ENCODE peak calls at places on chromosomes 1 and 21, in nine cellular contexts. H is esophagus muscularis mucosa; K is dorsolateral prefrontal cortex; D is stomach; U is esophagus squamous epithelium; P is WTC11; B is CD8-positive, alpha-beta T cell; G is foreskin fibroblast; I is fibroblast of pulmonary artery. E is an unnamed sample.

GRCh38 chr1:162388083-162388594 is 6.6 kb downstream of the C1orf226 start:
- DNase-seq in D (no peak), H (no peak), I (no peak), B (no peak), U (no peak), P (no peak), K (no peak), G (no peak), E (no peak)

GRCh38 chr1:81349194-81349965 is 451.4 kb upstream of the ADGRL2 start:
- DNase-seq in G (no peak), H (no peak), D (no peak), B (no peak), P (no peak), I (no peak), U (no peak), K (no peak), E (no peak)

GRCh38 chr1:11458811-11459275 is 20.1 kb upstream of the DISP3 start:
- DNase-seq in H (no peak), B (no peak), G (no peak), D (peak; percentile 32), I (peak; percentile 20), P (no peak), K (peak; percentile 90), U (no peak), E (no peak)

GRCh38 chr1:225549821-225550220 is 103.1 kb downstream of the ENAH start:
- DNase-seq in P (no peak), U (no peak), G (no peak), K (no peak), D (no peak), I (no peak), H (no peak), B (no peak), E (no peak)

GRCh38 chr1:1225913-1226312 is 5.9 kb downstream of the SDF4 start:
- DNase-seq in D (peak; percentile 85), K (no peak), I (no peak), P (no peak), G (no peak), B (no peak), H (no peak), U (no peak), E (no peak)

GRCh38 chr1:207962716-207963428 is 51.9 kb upstream of the CD34 start:
- DNase-seq in D (peak; percentile 76), I (peak; percentile 36), P (peak; percentile 26), U (no peak), B (no peak), H (peak; percentile 90), G (peak; percentile 66), K (peak; percentile 39), E (no peak)

GRCh38 chr1:210352575-210352974 is 23.9 kb downstream of the HHAT start:
- DNase-seq in B (no peak), I (no peak), U (no peak), G (no peak), H (no peak), P (no peak), K (no peak), D (no peak), E (no peak)

GRCh38 chr1:55542901-55543504 is 327.8 kb upstream of the USP24 start:
- DNase-seq in D (no peak), P (no peak), U (no peak), B (no peak), K (no peak), I (peak; percentile 20), H (no peak), G (peak; percentile 53), E (no peak)

GRCh38 chr1:61081135-61081636 is 1.2 kb upstream of the NFIA start:
- DNase-seq in I (no peak), G (no peak), P (no peak), U (no peak), B (no peak), D (no peak), K (no peak), H (no peak), E (no peak)

GRCh38 chr1:86703696-86704455 is 500 bp upstream of the SH3GLB1 start:
- DNase-seq in G (no peak), U (no peak), H (peak; percentile 92), D (no peak), K (no peak), P (peak; percentile 35), B (no peak), I (no peak), E (no peak)

GRCh38 chr1:199302554-199302953 is 663.7 kb downstream of the PTPRC start:
- DNase-seq in H (no peak), I (peak; percentile 72), D (no peak), U (no peak), K (no peak), G (peak; percentile 62), B (no peak), P (no peak), E (no peak)

GRCh38 chr1:10696977-10697376 is 99.5 kb downstream of the CASZ1 start:
- DNase-seq in G (no peak), H (no peak), I (no peak), K (no peak), B (no peak), P (no peak), U (no peak), D (no peak), E (no peak)

GRCh38 chr1:30920827-30921226 is 12.3 kb upstream of the SDC3 start:
- DNase-seq in H (no peak), B (no peak), U (no peak), K (no peak), P (no peak), D (no peak), G (peak; percentile 77), I (no peak), E (no peak)

GRCh38 chr1:47031585-47031984 is 8.1 kb downstream of the CYP4X1 start:
- DNase-seq in D (no peak), P (no peak), B (no peak), H (peak; percentile 42), K (no peak), U (no peak), I (peak; percentile 53), G (no peak), E (no peak)

GRCh38 chr1:180566495-180566894 is 7.7 kb downstream of the OVAAL start:
- DNase-seq in U (no peak), P (no peak), B (no peak), K (no peak), I (no peak), D (no peak), G (no peak), H (no peak), E (no peak)

GRCh38 chr1:154943649-154944421 is 7.3 kb upstream of the PMVK start:
- DNase-seq in U (no peak), I (peak; percentile 38), G (peak; percentile 55), P (peak; percentile 68), B (no peak), D (peak; percentile 47), K (no peak), H (no peak), E (no peak)

GRCh38 chr21:33026878-33027400 is 1.2 kb downstream of the OLIG2 start:
- DNase-seq in U (no peak), I (no peak), D (no peak), B (no peak), P (no peak), G (peak; percentile 44), K (no peak), H (no peak), E (no peak)

GRCh38 chr1:162397943-162398560 is 13.9 kb downstream of the SH2D1B start:
- DNase-seq in K (no peak), G (no peak), I (no peak), U (no peak), D (no peak), P (no peak), H (no peak), B (no peak), E (no peak)

GRCh38 chr21:15309721-15310120 is 244.9 kb upstream of the NRIP1 start:
- DNase-seq in U (no peak), P (no peak), G (no peak), B (no peak), D (no peak), I (peak; percentile 59), K (no peak), H (no peak), E (no peak)

GRCh38 chr1:116457944-116458343 is 84.9 kb downstream of the ATP1A1 start:
- DNase-seq in H (peak; percentile 72), B (no peak), I (no peak), G (no peak), U (no peak), P (no peak), D (no peak), K (no peak), E (no peak)

GRCh38 chr1:116460748-116461376 is 87.8 kb downstream of the ATP1A1 start:
- DNase-seq in G (no peak), B (no peak), H (peak; percentile 60), D (no peak), I (no peak), U (no peak), K (no peak), P (no peak), E (no peak)

GRCh38 chr1:116458695-116459094 is 85.7 kb downstream of the ATP1A1 start:
- DNase-seq in G (no peak), H (peak; percentile 31), K (no peak), D (no peak), I (no peak), U (no peak), B (no peak), P (no peak), E (no peak)

GRCh38 chr1:116461723-116462122 is 88.7 kb downstream of the ATP1A1 start:
- DNase-seq in K (no peak), H (peak; percentile 53), I (no peak), U (no peak), B (no peak), D (no peak), G (no peak), P (no peak), E (no peak)

GRCh38 chr1:116460261-116460660 is 87.2 kb downstream of the ATP1A1 start:
- DNase-seq in U (no peak), D (no peak), G (no peak), P (no peak), I (no peak), B (no peak), K (no peak), H (peak; percentile 60), E (no peak)
- TF ChIP-seq CTCF in U (no peak), D (no peak), G (no peak), P (no peak), I (no peak), B (no peak), K (no peak), H (no peak), E (no peak)

GRCh38 chr1:150971583-150972416 is 2.8 kb downstream of the CERS2 start:
- DNase-seq in B (no peak), G (peak; percentile 66), D (no peak), I (no peak), P (peak; percentile 50), K (no peak), U (no peak), H (no peak), E (no peak)
- TF ChIP-seq CTCF in B (peak; percentile 15), G (peak; percentile 6), D (no peak), I (no peak), P (no peak), K (no peak), U (no peak), H (no peak), E (no peak)

GRCh38 chr1:66711420-66711819 is 40.8 kb upstream of the DYNLT5 start:
- DNase-seq in K (no peak), P (no peak), U (no peak), D (no peak), I (peak; percentile 42), B (no peak), H (no peak), G (peak; percentile 43), E (no peak)
- TF ChIP-seq CTCF in K (peak; percentile 29), P (no peak), U (no peak), D (no peak), I (peak; percentile 41), B (no peak), H (no peak), G (peak; percentile 21), E (no peak)

GRCh38 chr1:160083968-160084770 is 2.8 kb downstream of the KCNJ9 start:
- DNase-seq in K (peak; percentile 51), B (peak; percentile 72), D (peak; percentile 88), U (no peak), G (peak; percentile 53), P (peak; percentile 93), I (peak; percentile 34), H (no peak), E (peak; percentile 70)
- TF ChIP-seq CTCF in K (peak; percentile 59), B (peak; percentile 56), D (no peak), U (peak; percentile 63), G (peak; percentile 43), P (no peak), I (peak; percentile 64), H (peak; percentile 69), E (no peak)

E was measured in activated B cell treated with CpG ODN at 0.5 μM for 24 hours.